ENCODE peak calls at places on chromosomes 3 and 15, in four cellular contexts. G is aorta, H is lower lobe of right lung, U is ascending aorta. V is an unnamed sample.

GRCh38 chr15:72579814-72580213 is 74.7 kb upstream of the GOLGA6B start:
- DNase-seq in G (no peak), H (no peak), U (no peak), V (no peak)

GRCh38 chr15:69734699-69735098 is 282.1 kb downstream of the RPLP1 start:
- DNase-seq in G (no peak), H (no peak), U (no peak), V (no peak)

GRCh38 chr3:47542614-47543173 is 29.2 kb upstream of the ELP6 start:
- DNase-seq in G (peak; percentile 80), H (no peak), U (peak; percentile 36), V (no peak)

GRCh38 chr3:127535901-127536817 is 54.4 kb downstream of the TPRA1 start:
- DNase-seq in G (no peak), H (no peak), U (no peak), V (no peak)

GRCh38 chr3:115699741-115700140 is 76.4 kb downstream of the GAP43 start:
- DNase-seq in G (no peak), H (no peak), U (no peak), V (no peak)

GRCh38 chr3:124636101-124636862 is 94.0 kb upstream of the UMPS start:
- DNase-seq in G (no peak), H (no peak), U (no peak), V (no peak)

GRCh38 chr3:35183915-35184675 is 455.2 kb upstream of the ARPP21 start:
- DNase-seq in G (no peak), H (no peak), U (no peak), V (no peak)

GRCh38 chr15:70584838-70585706 is 178.3 kb downstream of the UACA start:
- DNase-seq in G (no peak), H (no peak), U (no peak), V (no peak)

GRCh38 chr3:8458235-8458634 is 43.4 kb upstream of the LMCD1 start:
- DNase-seq in G (no peak), H (no peak), U (no peak), V (no peak)

GRCh38 chr15:77599899-77600298 is 32.8 kb downstream of the LINGO1 start:
- DNase-seq in G (no peak), H (no peak), U (no peak), V (no peak)

GRCh38 chr3:20123121-20123652 is 62.8 kb downstream of the SGO1 start:
- DNase-seq in G (no peak), H (no peak), U (no peak), V (no peak)

GRCh38 chr15:31324739-31325431 is 1.8 kb upstream of the KLF13 start:
- DNase-seq in G (no peak), H (no peak), U (no peak), V (peak; percentile 25)

GRCh38 chr3:35829499-35829898 is 190.2 kb downstream of the ARPP21 start:
- DNase-seq in G (no peak), H (no peak), U (no peak), V (no peak)

GRCh38 chr3:26068890-26069289 is 279.0 kb downstream of the OXSM start:
- DNase-seq in G (no peak), H (no peak), U (no peak), V (no peak)

GRCh38 chr3:178195824-178196223 is 340.4 kb upstream of the KCNMB2 start:
- DNase-seq in G (no peak), H (no peak), U (no peak), V (no peak)

GRCh38 chr15:32979710-32980109 is 214.8 kb downstream of the FMN1 start:
- DNase-seq in G (no peak), H (no peak), U (no peak), V (no peak)

GRCh38 chr3:122284486-122284885 is 40.6 kb upstream of the CSTA start:
- DNase-seq in G (no peak), H (no peak), U (no peak), V (no peak)

GRCh38 chr3:134601539-134602439 is 49.0 kb downstream of the KY start:
- DNase-seq in G (no peak), H (no peak), U (no peak), V (no peak)

GRCh38 chr3:136261826-136262225 is 11.7 kb downstream of the PCCB start:
- DNase-seq in G (no peak), H (no peak), U (no peak), V (no peak)

GRCh38 chr3:128215800-128216495 is 62.7 kb downstream of the EEFSEC start:
- DNase-seq in G (no peak), H (no peak), U (no peak), V (no peak)

GRCh38 chr15:75171408-75171807 is 30.3 kb upstream of the C15orf39 start:
- DNase-seq in G (no peak), H (no peak), U (no peak), V (no peak)

GRCh38 chr15:100193277-100193860 is 148.4 kb downstream of the ADAMTS17 start:
- DNase-seq in G (no peak), H (no peak), U (no peak), V (no peak)

GRCh38 chr3:141067559-141067958 is 16.4 kb downstream of the SPSB4 start:
- DNase-seq in G (no peak), H (no peak), U (no peak), V (no peak)

GRCh38 chr3:43688245-43688650 is 2.5 kb upstream of the ABHD5 start:
- DNase-seq in G (no peak), H (no peak), U (no peak), V (no peak)

GRCh38 chr15:101187820-101188516 is 63.9 kb downstream of the CHSY1 start:
- DNase-seq in G (no peak), H (no peak), U (no peak), V (no peak)

GRCh38 chr3:46812237-46812791 is 50.9 kb downstream of the MYL3 start:
- DNase-seq in G (peak; percentile 82), H (peak; percentile 83), U (no peak), V (peak; percentile 70)

GRCh38 chr3:194296448-194296831 is 54.7 kb downstream of the CPN2 start:
- DNase-seq in G (peak; percentile 74), H (no peak), U (no peak), V (no peak)

GRCh38 chr3:190306513-190307163 is 15.6 kb downstream of the CLDN1 start:
- DNase-seq in G (no peak), H (no peak), U (no peak), V (no peak)

GRCh38 chr3:123397921-123398785 is 50.7 kb downstream of the ADCY5 start:
- DNase-seq in G (no peak), H (no peak), U (no peak), V (no peak)

GRCh38 chr3:32340039-32340438 is 51.6 kb upstream of the CMTM7 start:
- DNase-seq in G (no peak), H (no peak), U (no peak), V (no peak)

GRCh38 chr3:197372076-197372661 is 73.8 kb upstream of the DLG1 start:
- DNase-seq in G (no peak), H (no peak), U (no peak), V (no peak)

GRCh38 chr3:100311011-100311410 is 23.5 kb upstream of the NIT2 start:
- DNase-seq in G (no peak), H (no peak), U (no peak), V (no peak)
- H3K36me3 ChIP-seq in G (peaks cover 1% of the 10 kb centered on the region), H (peaks cover 71% of the 10 kb centered on the region), U (peaks cover 21% of the 10 kb centered on the region), V (peaks cover 7% of the 10 kb centered on the region)

GRCh38 chr15:45585069-45585468 is 2.1 kb upstream of the BLOC1S6 start:
- DNase-seq in G (no peak), H (no peak), U (no peak), V (no peak)

GRCh38 chr15:45588199-45588910 is 1.2 kb downstream of the BLOC1S6 start:
- DNase-seq in G (no peak), H (no peak), U (no peak), V (no peak)

GRCh38 chr15:45586990-45587860 is at the start of gene BLOC1S6:
- DNase-seq in G (peak; percentile 95), H (peak; percentile 92), U (peak; percentile 39), V (peak; percentile 89)

GRCh38 chr15:45587861-45588170 is 637 bp downstream of the BLOC1S6 start:
- DNase-seq in G (no peak), H (no peak), U (no peak), V (no peak)

GRCh38 chr15:45589296-45589695 is 2.1 kb downstream of the BLOC1S6 start:
- DNase-seq in G (no peak), H (no peak), U (no peak), V (no peak)
- H3K4me3 ChIP-seq in G (no peak overlapping the region), H (peak overlapping the region; percentile 88), U (no peak overlapping the region), V (no peak overlapping the region)

GRCh38 chr15:25093455-25094029 is 138.8 kb downstream of the SNRPN start:
- DNase-seq in G (no peak), H (no peak), U (no peak), V (peak; percentile 8)

GRCh38 chr15:25095179-25095578 is 140.4 kb downstream of the SNRPN start:
- DNase-seq in G (no peak), H (no peak), U (no peak), V (no peak)

GRCh38 chr15:25092661-25093060 is 137.9 kb downstream of the SNRPN start:
- DNase-seq in G (no peak), H (no peak), U (no peak), V (no peak)

GRCh38 chr15:25094066-25094465 is 139.3 kb downstream of the SNRPN start:
- DNase-seq in G (no peak), H (no peak), U (no peak), V (no peak)

GRCh38 chr15:25094519-25094918 is 139.7 kb downstream of the SNRPN start:
- DNase-seq in G (no peak), H (no peak), U (no peak), V (no peak)
- H3K36me3 ChIP-seq in G (peaks cover 3% of the 10 kb centered on the region), H (peaks cover 63% of the 10 kb centered on the region), U (peaks cover 69% of the 10 kb centered on the region), V (peaks cover 6% of the 10 kb centered on the region)

DNA sequence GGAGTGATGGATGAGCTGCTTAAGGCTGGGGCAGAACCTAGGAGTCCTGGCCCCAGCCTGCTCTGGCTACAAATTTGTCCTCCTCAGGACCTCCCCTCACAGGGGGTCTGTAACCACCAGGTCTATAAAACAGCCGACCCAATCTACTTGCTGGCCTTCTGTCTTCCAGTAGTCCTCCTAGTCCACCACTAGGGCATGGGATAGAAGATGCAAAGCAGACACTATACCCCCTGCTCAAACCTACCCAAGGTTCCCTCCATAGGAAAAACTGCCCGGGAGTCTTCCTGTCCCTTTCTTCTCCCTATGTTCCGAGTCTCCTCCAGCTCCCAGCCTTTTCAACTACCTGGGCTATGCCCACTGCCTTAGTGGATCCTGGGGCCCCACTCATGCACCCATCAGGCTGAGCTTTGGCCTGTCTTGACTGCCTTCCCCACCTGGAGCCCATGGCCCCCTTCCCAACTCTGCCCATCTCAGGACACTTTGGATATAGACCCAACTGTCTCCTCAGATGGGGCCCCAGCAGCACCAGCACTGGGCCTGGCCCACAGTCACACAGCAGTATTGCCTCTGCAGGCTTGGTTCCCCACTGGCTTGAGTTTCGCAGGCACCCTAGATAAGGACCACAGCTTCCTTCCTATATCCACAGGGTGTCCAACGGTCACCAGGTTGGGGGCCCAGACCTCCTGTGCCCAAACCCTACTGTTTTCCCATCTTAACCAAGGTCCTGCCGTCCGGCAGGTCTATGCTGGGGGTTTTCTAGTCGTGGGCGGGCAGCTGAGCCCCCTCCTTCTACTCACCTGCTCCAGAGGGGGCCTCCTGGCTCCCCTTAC is 1.1 kb downstream of the HYAL3 start:
- DNase-seq in G (peak; percentile 65), H (peak; percentile 53), U (no peak), V (no peak)
- H3K4me3 ChIP-seq in G (no peak overlapping the region), H (peak overlapping the region; percentile 75), U (peak overlapping the region; percentile 89), V (peak overlapping the region; percentile 61)

GRCh38 chr3:58155838-58156237 is 54.9 kb downstream of the DNASE1L3 start:
- DNase-seq in G (no peak), H (no peak), U (no peak), V (no peak)

GRCh38 chr3:58152225-58153015 is 58.4 kb downstream of the DNASE1L3 start:
- DNase-seq in G (no peak), H (no peak), U (no peak), V (no peak)

GRCh38 chr3:58151637-58152036 is 59.1 kb downstream of the DNASE1L3 start:
- DNase-seq in G (peak; percentile 70), H (no peak), U (no peak), V (peak; percentile 76)

GRCh38 chr3:58154752-58155449 is 55.9 kb downstream of the DNASE1L3 start:
- DNase-seq in G (no peak), H (no peak), U (no peak), V (no peak)

GRCh38 chr3:58153371-58153770 is 57.4 kb downstream of the DNASE1L3 start:
- DNase-seq in G (no peak), H (no peak), U (no peak), V (no peak)
- H3K36me3 ChIP-seq in G (no peaks in the 10 kb centered on the region), H (peaks cover 91% of the 10 kb centered on the region), U (peaks cover 59% of the 10 kb centered on the region), V (peaks cover 72% of the 10 kb centered on the region)

V was measured in right lobe of liver.